ENCODE peak calls at places on chromosomes 11 and 22, in eight cellular contexts. One of them, this sample, is unnamed.

GRCh38 chr11:74948546-74948897 is 369 bp downstream of the XRRA1 start:
- DNase-seq in AG09319: no peak
- DNase-seq in osteocyte: no peak
- DNase-seq in choroid plexus epithelial cell: peak; percentile 44
- DNase-seq in fibroblast of lung: peak; percentile 24
- DNase-seq in Calu3: no peak
- DNase-seq in lower leg skin: no peak
- DNase-seq in activated B cell treated with CpG ODN at 0.5 μM for 24 hours: no peak
- DNase-seq in this sample: no peak

GRCh38 chr11:8728566-8728965 is 46.0 kb downstream of the RPL27A start:
- DNase-seq in choroid plexus epithelial cell: peak; percentile 41
- DNase-seq in AG09319: no peak
- DNase-seq in fibroblast of lung: peak; percentile 81
- DNase-seq in osteocyte: no peak
- DNase-seq in Calu3: no peak
- DNase-seq in activated B cell treated with CpG ODN at 0.5 μM for 24 hours: no peak
- DNase-seq in lower leg skin: no peak
- DNase-seq in this sample: no peak

GRCh38 chr22:24486501-24486921 is 8.6 kb upstream of the UPB1 start:
- DNase-seq in lower leg skin: no peak
- DNase-seq in Calu3: no peak
- DNase-seq in activated B cell treated with CpG ODN at 0.5 μM for 24 hours: no peak
- DNase-seq in choroid plexus epithelial cell: peak; percentile 68
- DNase-seq in fibroblast of lung: peak; percentile 97
- DNase-seq in AG09319: no peak
- DNase-seq in osteocyte: no peak
- DNase-seq in this sample: peak; percentile 93

GRCh38 chr22:36237462-36238347 is 1.6 kb downstream of the APOL2 start:
- DNase-seq in fibroblast of lung: no peak
- DNase-seq in osteocyte: no peak
- DNase-seq in lower leg skin: peak; percentile 86
- DNase-seq in activated B cell treated with CpG ODN at 0.5 μM for 24 hours: no peak
- DNase-seq in Calu3: no peak
- DNase-seq in AG09319: no peak
- DNase-seq in choroid plexus epithelial cell: peak; percentile 53
- DNase-seq in this sample: peak; percentile 86

GRCh38 chr22:27032121-27032761 is 374.9 kb downstream of the MIAT start:
- DNase-seq in activated B cell treated with CpG ODN at 0.5 μM for 24 hours: no peak
- DNase-seq in lower leg skin: no peak
- DNase-seq in AG09319: no peak
- DNase-seq in choroid plexus epithelial cell: peak; percentile 46
- DNase-seq in osteocyte: no peak
- DNase-seq in fibroblast of lung: peak; percentile 6
- DNase-seq in Calu3: no peak
- DNase-seq in this sample: peak; percentile 77

GRCh38 chr11:65918211-65919150 is at the start of gene C11orf68:
- DNase-seq in AG09319: no peak
- DNase-seq in fibroblast of lung: no peak
- DNase-seq in choroid plexus epithelial cell: peak; percentile 40
- DNase-seq in osteocyte: no peak
- DNase-seq in Calu3: no peak
- DNase-seq in lower leg skin: peak; percentile 89
- DNase-seq in activated B cell treated with CpG ODN at 0.5 μM for 24 hours: no peak
- DNase-seq in this sample: peak; percentile 88

GRCh38 chr22:28408702-28409101 is 270.9 kb downstream of the TTC28 start:
- DNase-seq in osteocyte: no peak
- DNase-seq in lower leg skin: no peak
- DNase-seq in Calu3: no peak
- DNase-seq in AG09319: no peak
- DNase-seq in fibroblast of lung: no peak
- DNase-seq in activated B cell treated with CpG ODN at 0.5 μM for 24 hours: no peak
- DNase-seq in choroid plexus epithelial cell: no peak
- DNase-seq in this sample: no peak

GRCh38 chr22:17769716-17770082 is 4.6 kb downstream of the BID start:
- DNase-seq in AG09319: no peak
- DNase-seq in lower leg skin: no peak
- DNase-seq in fibroblast of lung: no peak
- DNase-seq in activated B cell treated with CpG ODN at 0.5 μM for 24 hours: no peak
- DNase-seq in choroid plexus epithelial cell: no peak
- DNase-seq in osteocyte: no peak
- DNase-seq in Calu3: no peak
- DNase-seq in this sample: peak; percentile 73

GRCh38 chr11:119493712-119494111 is 70.7 kb upstream of the THY1 start:
- DNase-seq in osteocyte: no peak
- DNase-seq in activated B cell treated with CpG ODN at 0.5 μM for 24 hours: no peak
- DNase-seq in lower leg skin: no peak
- DNase-seq in fibroblast of lung: peak; percentile 25
- DNase-seq in Calu3: peak; percentile 31
- DNase-seq in choroid plexus epithelial cell: peak; percentile 39
- DNase-seq in AG09319: no peak
- DNase-seq in this sample: peak; percentile 90

GRCh38 chr11:21007297-21007696 is 337.9 kb downstream of the NELL1 start:
- DNase-seq in AG09319: no peak
- DNase-seq in lower leg skin: no peak
- DNase-seq in activated B cell treated with CpG ODN at 0.5 μM for 24 hours: no peak
- DNase-seq in fibroblast of lung: no peak
- DNase-seq in Calu3: no peak
- DNase-seq in osteocyte: no peak
- DNase-seq in choroid plexus epithelial cell: no peak
- DNase-seq in this sample: no peak

GRCh38 chr11:119592642-119593041 is 136.4 kb downstream of the NECTIN1 start:
- DNase-seq in choroid plexus epithelial cell: no peak
- DNase-seq in activated B cell treated with CpG ODN at 0.5 μM for 24 hours: no peak
- DNase-seq in AG09319: no peak
- DNase-seq in lower leg skin: peak; percentile 90
- DNase-seq in osteocyte: no peak
- DNase-seq in fibroblast of lung: peak; percentile 37
- DNase-seq in Calu3: no peak
- DNase-seq in this sample: no peak

GRCh38 chr11:35750315-35750714 is 87.7 kb downstream of the TRIM44 start:
- DNase-seq in AG09319: no peak
- DNase-seq in fibroblast of lung: no peak
- DNase-seq in osteocyte: no peak
- DNase-seq in lower leg skin: no peak
- DNase-seq in activated B cell treated with CpG ODN at 0.5 μM for 24 hours: no peak
- DNase-seq in Calu3: no peak
- DNase-seq in choroid plexus epithelial cell: no peak
- DNase-seq in this sample: no peak

GRCh38 chr22:22720201-22720723 is 75.8 kb downstream of the GGTLC2 start:
- DNase-seq in osteocyte: no peak
- DNase-seq in choroid plexus epithelial cell: peak; percentile 79
- DNase-seq in lower leg skin: no peak
- DNase-seq in AG09319: no peak
- DNase-seq in Calu3: peak; percentile 65
- DNase-seq in fibroblast of lung: peak; percentile 10
- DNase-seq in activated B cell treated with CpG ODN at 0.5 μM for 24 hours: peak; percentile 41
- DNase-seq in this sample: peak; percentile 43

GRCh38 chr22:50262460-50262911 is 1.0 kb upstream of the MAPK12 start:
- DNase-seq in osteocyte: no peak
- DNase-seq in fibroblast of lung: no peak
- DNase-seq in lower leg skin: no peak
- DNase-seq in activated B cell treated with CpG ODN at 0.5 μM for 24 hours: no peak
- DNase-seq in Calu3: peak; percentile 58
- DNase-seq in AG09319: no peak
- DNase-seq in choroid plexus epithelial cell: no peak
- DNase-seq in this sample: no peak

GRCh38 chr11:107397357-107397756 is 60.3 kb downstream of the CWF19L2 start:
- DNase-seq in osteocyte: no peak
- DNase-seq in fibroblast of lung: no peak
- DNase-seq in lower leg skin: no peak
- DNase-seq in AG09319: no peak
- DNase-seq in activated B cell treated with CpG ODN at 0.5 μM for 24 hours: no peak
- DNase-seq in choroid plexus epithelial cell: no peak
- DNase-seq in Calu3: peak; percentile 7
- DNase-seq in this sample: no peak

GRCh38 chr11:30733748-30734147 is 147.6 kb upstream of the MPPED2 start:
- DNase-seq in activated B cell treated with CpG ODN at 0.5 μM for 24 hours: no peak
- DNase-seq in choroid plexus epithelial cell: no peak
- DNase-seq in osteocyte: no peak
- DNase-seq in AG09319: no peak
- DNase-seq in lower leg skin: no peak
- DNase-seq in fibroblast of lung: no peak
- DNase-seq in Calu3: no peak
- DNase-seq in this sample: no peak

GRCh38 chr22:49097966-49098365 is 729.7 kb downstream of the BRD1 start:
- DNase-seq in AG09319: no peak
- DNase-seq in fibroblast of lung: no peak
- DNase-seq in choroid plexus epithelial cell: no peak
- DNase-seq in osteocyte: no peak
- DNase-seq in activated B cell treated with CpG ODN at 0.5 μM for 24 hours: no peak
- DNase-seq in Calu3: no peak
- DNase-seq in lower leg skin: no peak
- DNase-seq in this sample: peak; percentile 45

GRCh38 chr11:126874831-126875230 is 125.7 kb downstream of the KIRREL3 start:
- DNase-seq in AG09319: no peak
- DNase-seq in fibroblast of lung: peak; percentile 33
- DNase-seq in activated B cell treated with CpG ODN at 0.5 μM for 24 hours: no peak
- DNase-seq in choroid plexus epithelial cell: no peak
- DNase-seq in lower leg skin: peak; percentile 6
- DNase-seq in Calu3: no peak
- DNase-seq in osteocyte: no peak
- DNase-seq in this sample: no peak
- TF ChIP-seq CTCF in AG09319: peak; percentile 2
- TF ChIP-seq CTCF in fibroblast of lung: peak; percentile 11
- TF ChIP-seq CTCF in activated B cell treated with CpG ODN at 0.5 μM for 24 hours: no peak
- TF ChIP-seq CTCF in choroid plexus epithelial cell: no peak
- TF ChIP-seq CTCF in lower leg skin: no peak
- TF ChIP-seq CTCF in Calu3: no peak
- TF ChIP-seq CTCF in osteocyte: no peak
- TF ChIP-seq CTCF in this sample: peak; percentile 25

DNA sequence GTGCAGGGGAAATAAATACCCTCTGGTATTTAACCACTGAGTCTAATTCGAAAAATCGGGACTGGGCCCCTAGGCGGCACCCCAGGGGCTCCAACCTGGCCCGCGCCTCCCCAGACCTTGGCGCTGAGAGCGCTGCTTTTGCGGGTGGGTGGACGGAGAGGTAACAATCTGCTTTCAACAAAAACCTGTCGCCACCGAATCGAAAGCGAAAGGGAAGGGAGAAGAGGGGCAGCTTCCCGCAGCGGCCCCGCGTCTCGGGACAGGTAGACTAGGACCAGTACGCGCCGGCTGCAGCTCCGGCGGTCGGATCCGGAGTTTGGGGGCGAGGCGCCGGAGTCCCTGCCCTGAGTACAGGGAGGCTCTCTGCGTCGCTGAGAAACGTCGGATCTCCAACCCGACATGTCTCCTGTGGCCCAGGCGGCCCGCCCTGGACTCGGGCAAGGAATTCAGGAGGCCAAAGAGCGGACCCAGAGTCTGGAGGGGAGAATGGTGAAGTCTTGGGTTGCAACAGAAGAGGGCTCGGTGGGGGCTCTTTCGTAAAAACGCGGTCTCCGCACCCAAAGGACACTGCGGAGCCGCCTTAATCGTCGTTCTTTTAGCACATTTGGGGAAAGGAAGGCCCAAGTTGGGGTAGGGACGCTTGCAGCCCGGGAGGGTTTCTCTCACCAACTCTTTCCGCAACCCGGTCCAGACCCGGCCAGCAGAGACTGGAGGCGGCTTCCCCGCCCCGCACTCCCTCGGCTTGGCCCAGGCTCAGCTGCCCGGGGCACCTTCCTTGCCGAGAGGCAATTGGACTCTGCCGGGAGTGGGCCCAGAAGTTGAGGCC is 4.1 kb downstream of the ALX4 start:
- DNase-seq in osteocyte: no peak
- DNase-seq in fibroblast of lung: peak; percentile 14
- DNase-seq in lower leg skin: no peak
- DNase-seq in choroid plexus epithelial cell: peak; percentile 32
- DNase-seq in activated B cell treated with CpG ODN at 0.5 μM for 24 hours: no peak
- DNase-seq in Calu3: peak; percentile 27
- DNase-seq in AG09319: no peak
- DNase-seq in this sample: peak; percentile 75
- TF ChIP-seq CTCF in osteocyte: no peak
- TF ChIP-seq CTCF in fibroblast of lung: no peak
- TF ChIP-seq CTCF in lower leg skin: no peak
- TF ChIP-seq CTCF in choroid plexus epithelial cell: no peak
- TF ChIP-seq CTCF in activated B cell treated with CpG ODN at 0.5 μM for 24 hours: no peak
- TF ChIP-seq CTCF in Calu3: no peak
- TF ChIP-seq CTCF in AG09319: no peak
- TF ChIP-seq CTCF in this sample: no peak

GRCh38 chr11:36793542-36793926 is 195.5 kb upstream of the RAG2 start:
- DNase-seq in AG09319: no peak
- DNase-seq in choroid plexus epithelial cell: no peak
- DNase-seq in osteocyte: no peak
- DNase-seq in lower leg skin: no peak
- DNase-seq in activated B cell treated with CpG ODN at 0.5 μM for 24 hours: no peak
- DNase-seq in fibroblast of lung: no peak
- DNase-seq in Calu3: peak; percentile 5
- DNase-seq in this sample: no peak
- TF ChIP-seq CTCF in AG09319: peak; percentile 10
- TF ChIP-seq CTCF in choroid plexus epithelial cell: peak; percentile 19
- TF ChIP-seq CTCF in osteocyte: no peak
- TF ChIP-seq CTCF in lower leg skin: no peak
- TF ChIP-seq CTCF in activated B cell treated with CpG ODN at 0.5 μM for 24 hours: no peak
- TF ChIP-seq CTCF in fibroblast of lung: peak; percentile 33
- TF ChIP-seq CTCF in Calu3: no peak
- TF ChIP-seq CTCF in this sample: no peak

GRCh38 chr11:92827132-92827531 is 142.3 kb upstream of the MTNR1B start:
- DNase-seq in lower leg skin: no peak
- DNase-seq in fibroblast of lung: peak; percentile 42
- DNase-seq in choroid plexus epithelial cell: no peak
- DNase-seq in activated B cell treated with CpG ODN at 0.5 μM for 24 hours: no peak
- DNase-seq in osteocyte: no peak
- DNase-seq in Calu3: no peak
- DNase-seq in AG09319: no peak
- DNase-seq in this sample: no peak

GRCh38 chr11:92828576-92828975 is 140.9 kb upstream of the MTNR1B start:
- DNase-seq in Calu3: no peak
- DNase-seq in lower leg skin: no peak
- DNase-seq in AG09319: no peak
- DNase-seq in osteocyte: no peak
- DNase-seq in fibroblast of lung: no peak
- DNase-seq in choroid plexus epithelial cell: no peak
- DNase-seq in activated B cell treated with CpG ODN at 0.5 μM for 24 hours: no peak
- DNase-seq in this sample: no peak

GRCh38 chr11:92826136-92826535 is 143.3 kb upstream of the MTNR1B start:
- DNase-seq in osteocyte: no peak
- DNase-seq in choroid plexus epithelial cell: peak; percentile 14
- DNase-seq in fibroblast of lung: peak; percentile 82
- DNase-seq in lower leg skin: no peak
- DNase-seq in Calu3: no peak
- DNase-seq in activated B cell treated with CpG ODN at 0.5 μM for 24 hours: no peak
- DNase-seq in AG09319: no peak
- DNase-seq in this sample: no peak

GRCh38 chr11:92829121-92829520 is 140.3 kb upstream of the MTNR1B start:
- DNase-seq in osteocyte: no peak
- DNase-seq in lower leg skin: no peak
- DNase-seq in choroid plexus epithelial cell: no peak
- DNase-seq in activated B cell treated with CpG ODN at 0.5 μM for 24 hours: no peak
- DNase-seq in Calu3: no peak
- DNase-seq in AG09319: no peak
- DNase-seq in fibroblast of lung: no peak
- DNase-seq in this sample: no peak

DNA sequence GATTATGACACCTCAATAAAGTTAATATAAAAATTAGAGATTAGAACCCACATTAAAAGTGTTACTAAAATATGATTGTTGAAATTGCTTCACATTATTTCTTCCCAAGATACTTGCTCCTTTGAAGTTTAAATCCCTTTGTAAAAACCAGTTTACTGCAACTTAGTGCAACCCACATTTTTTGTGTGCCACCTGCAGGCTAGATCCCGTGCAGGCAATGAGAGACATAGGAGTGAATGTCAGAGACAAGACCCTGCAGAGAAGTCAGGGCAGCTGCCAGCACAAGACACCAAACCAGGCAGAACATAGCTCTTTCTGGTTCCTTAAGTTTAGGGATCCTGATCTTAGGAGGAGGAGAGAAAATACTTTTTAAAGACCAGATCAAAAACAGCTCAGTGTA is 142.9 kb upstream of the MTNR1B start:
- DNase-seq in choroid plexus epithelial cell: no peak
- DNase-seq in fibroblast of lung: no peak
- DNase-seq in Calu3: no peak
- DNase-seq in osteocyte: no peak
- DNase-seq in lower leg skin: no peak
- DNase-seq in activated B cell treated with CpG ODN at 0.5 μM for 24 hours: no peak
- DNase-seq in AG09319: no peak
- DNase-seq in this sample: no peak
- TF ChIP-seq CTCF in choroid plexus epithelial cell: no peak
- TF ChIP-seq CTCF in fibroblast of lung: no peak
- TF ChIP-seq CTCF in Calu3: no peak
- TF ChIP-seq CTCF in osteocyte: peak; percentile 17
- TF ChIP-seq CTCF in lower leg skin: no peak
- TF ChIP-seq CTCF in activated B cell treated with CpG ODN at 0.5 μM for 24 hours: no peak
- TF ChIP-seq CTCF in AG09319: no peak
- TF ChIP-seq CTCF in this sample: no peak

This sample was measured in osteoblast.